ENCODE peak calls at places on chromosomes 11 and 22, in seven cellular contexts. X, S, G, U, W, O and J are unnamed samples. For H3K36me3, the result is how much of the 10 kb centered on the place peaks cover.

GRCh38 chr11:15745266-15745665 is 611.1 kb downstream of the SOX6 start:
- DNase-seq in U (no peak), W (no peak), G (no peak), X (peak), S (no peak), O (no peak), J (no peak)

GRCh38 chr11:129696309-129696989 is 119.2 kb upstream of the TMEM45B start:
- DNase-seq in U (no peak), G (no peak), W (no peak), O (no peak), X (no peak), S (no peak), J (no peak)

GRCh38 chr11:123461164-123461563 is 31.1 kb downstream of the GRAMD1B start:
- DNase-seq in U (peak), G (peak), W (peak), S (no peak), X (no peak), O (no peak), J (no peak)

GRCh38 chr11:128926000-128926399 is 16.7 kb downstream of the TP53AIP1 start:
- DNase-seq in U (no peak), S (no peak), X (no peak), O (no peak), W (no peak), G (no peak), J (no peak)

GRCh38 chr22:38927033-38927789 is 30.2 kb upstream of the APOBEC3A start:
- DNase-seq in G (peak), S (peak), O (no peak), U (peak), W (peak), X (no peak), J (no peak)

GRCh38 chr11:65390099-65390941 is 3.9 kb downstream of the FRMD8 start:
- DNase-seq in W (no peak), G (no peak), S (no peak), X (no peak), U (no peak), O (no peak), J (no peak)

GRCh38 chr11:5698281-5698680 is 8.7 kb downstream of the TRIM22 start:
- DNase-seq in U (no peak), W (no peak), O (no peak), X (no peak), G (no peak), S (no peak), J (no peak)

GRCh38 chr11:129593098-129593497 is 217.4 kb downstream of the BARX2 start:
- DNase-seq in X (peak), O (no peak), G (no peak), W (no peak), S (no peak), U (no peak), J (no peak)

GRCh38 chr11:120749389-120749788 is 237.8 kb downstream of the GRIK4 start:
- DNase-seq in U (no peak), S (no peak), X (no peak), W (no peak), O (no peak), G (no peak), J (no peak)

GRCh38 chr11:35555238-35555887 is 29.9 kb upstream of the PAMR1 start:
- DNase-seq in U (no peak), O (no peak), W (no peak), S (no peak), G (no peak), X (no peak), J (no peak)

GRCh38 chr11:58770627-58771457 is 39.1 kb upstream of the GLYAT start:
- DNase-seq in S (peak), G (no peak), U (no peak), O (peak), X (peak), W (no peak), J (no peak)

GRCh38 chr22:43975041-43975440 is 19.8 kb downstream of the SAMM50 start:
- DNase-seq in S (no peak), U (no peak), X (peak), W (no peak), O (no peak), G (no peak), J (no peak)
- H3K36me3 ChIP-seq in S (under half), U (half or more), X (under half), W (under half), O (under half), G (half or more), J (under half)

DNA sequence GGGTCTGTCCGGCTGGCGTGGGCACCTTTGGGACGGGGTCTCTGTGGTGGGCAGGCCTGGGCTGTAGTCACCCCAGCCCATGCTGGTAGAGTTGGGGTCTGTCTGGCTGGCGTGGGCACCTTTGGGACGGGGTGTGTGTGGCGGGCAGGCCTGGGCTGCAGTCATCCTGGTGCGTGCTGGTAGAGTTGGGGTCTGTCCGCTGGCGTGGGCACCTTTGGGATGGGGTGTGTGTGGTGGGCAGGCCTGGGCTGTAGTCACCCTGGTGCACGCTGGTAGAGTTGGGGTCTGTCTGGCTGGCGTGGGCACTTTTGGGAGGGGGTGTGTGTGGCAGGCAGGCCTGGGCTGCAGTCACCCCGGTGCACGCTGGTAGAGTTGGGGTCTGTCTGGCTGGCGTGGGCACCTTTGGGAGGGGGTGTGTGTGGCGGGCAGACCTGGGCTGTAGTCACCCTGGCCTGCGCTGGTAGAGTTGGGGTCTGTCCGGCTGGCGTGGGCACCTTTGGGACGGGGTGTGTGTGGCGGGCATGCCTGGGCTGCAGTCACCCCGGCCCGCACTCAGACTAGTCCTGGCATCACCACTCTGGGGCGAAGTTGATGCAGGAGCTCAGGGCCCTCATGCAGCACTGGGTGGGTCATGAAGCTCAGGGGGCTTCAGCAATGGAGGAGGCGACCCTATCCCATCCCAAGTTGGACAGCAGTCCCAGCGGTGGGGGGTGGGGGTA is 19.3 kb downstream of the PRR33 start:
- DNase-seq in U (peak), G (peak), X (no peak), W (no peak), S (no peak), O (no peak), J (no peak)
- H3K4me3 ChIP-seq in U (peak), G (peak), X (no peak), W (peak), S (no peak), O (no peak), J (no peak)

GRCh38 chr11:10934293-10934850 is 76.5 kb upstream of the ZBED5 start:
- DNase-seq in W (no peak), O (no peak), S (peak), G (no peak), X (no peak), U (no peak), J (no peak)
- H3K36me3 ChIP-seq in W (under half), O (under half), S (under half), G (under half), X (under half), U (under half), J (under half)

GRCh38 chr11:45939836-45940235 is 17.4 kb downstream of the LARGE2 start:
- DNase-seq in G (no peak), W (no peak), O (no peak), U (no peak), X (no peak), S (no peak), J (no peak)
- H3K4me3 ChIP-seq in G (no peak), W (no peak), O (no peak), U (no peak), X (no peak), S (no peak), J (no peak)

GRCh38 chr11:68892576-68892975 is 11.1 kb downstream of the MRPL21 start:
- DNase-seq in G (no peak), U (no peak), O (no peak), X (no peak), S (no peak), W (no peak), J (no peak)

GRCh38 chr11:68889948-68890446 is 13.6 kb downstream of the MRPL21 start:
- DNase-seq in X (no peak), G (peak), O (peak), U (peak), S (no peak), W (peak), J (no peak)

GRCh38 chr11:68893282-68893681 is 10.3 kb downstream of the MRPL21 start:
- DNase-seq in X (no peak), S (no peak), O (no peak), G (no peak), W (no peak), U (no peak), J (no peak)

GRCh38 chr11:68890490-68891231 is 13.0 kb downstream of the MRPL21 start:
- DNase-seq in S (no peak), G (peak), X (no peak), U (peak), O (peak), W (peak), J (no peak)

DNA sequence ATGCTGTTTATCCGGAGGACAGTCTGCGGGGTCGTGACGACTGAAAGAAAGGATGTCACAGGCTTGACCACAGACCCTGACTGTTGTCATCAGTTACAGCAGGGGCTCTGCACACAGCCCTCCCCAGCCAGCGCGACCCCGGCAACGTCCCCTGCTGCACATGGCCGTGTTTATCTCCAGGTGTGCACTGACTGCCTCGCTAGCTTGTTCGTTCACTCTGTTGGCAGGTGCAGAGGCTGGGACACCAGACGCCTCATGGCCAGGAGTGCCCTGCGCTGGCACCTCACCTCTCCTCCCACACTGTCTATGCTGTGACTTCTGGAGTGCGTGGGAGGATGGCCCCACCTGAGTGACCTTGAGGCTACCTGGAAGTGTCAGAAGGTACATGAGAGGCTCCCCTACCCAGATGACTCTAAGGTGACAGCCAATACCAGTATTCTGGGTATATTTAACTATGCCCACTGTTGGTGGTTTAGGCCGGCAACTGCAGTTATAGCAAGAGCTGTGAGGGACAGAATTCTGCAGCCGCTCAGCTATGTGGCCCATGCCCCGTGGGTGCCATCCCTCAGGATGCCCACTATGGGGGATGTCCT is 12.2 kb downstream of the MRPL21 start:
- DNase-seq in U (no peak), W (no peak), S (no peak), X (no peak), G (no peak), O (no peak), J (no peak)
- H3K36me3 ChIP-seq in U (half or more), W (under half), S (under half), X (under half), G (under half), O (under half), J (under half)

GRCh38 chr11:119018074-119018938 is at the start of the genes RPS25 and TRAPPC4:
- DNase-seq in G (peak), X (peak), O (peak), S (peak), U (peak), W (peak), J (peak)

GRCh38 chr11:119016216-119017009 is 1.7 kb downstream of the RPS25 start:
- DNase-seq in O (no peak), X (peak), W (no peak), U (no peak), G (no peak), S (no peak), J (no peak)

GRCh38 chr11:119024430-119025098 is 6.0 kb downstream of the TRAPPC4 start:
- DNase-seq in U (no peak), X (no peak), O (no peak), W (peak), S (no peak), G (no peak), J (no peak)

GRCh38 chr11:119023741-119024140 is 5.2 kb downstream of the TRAPPC4 start:
- DNase-seq in S (no peak), G (no peak), W (no peak), O (no peak), X (peak), U (no peak), J (no peak)

DNA sequence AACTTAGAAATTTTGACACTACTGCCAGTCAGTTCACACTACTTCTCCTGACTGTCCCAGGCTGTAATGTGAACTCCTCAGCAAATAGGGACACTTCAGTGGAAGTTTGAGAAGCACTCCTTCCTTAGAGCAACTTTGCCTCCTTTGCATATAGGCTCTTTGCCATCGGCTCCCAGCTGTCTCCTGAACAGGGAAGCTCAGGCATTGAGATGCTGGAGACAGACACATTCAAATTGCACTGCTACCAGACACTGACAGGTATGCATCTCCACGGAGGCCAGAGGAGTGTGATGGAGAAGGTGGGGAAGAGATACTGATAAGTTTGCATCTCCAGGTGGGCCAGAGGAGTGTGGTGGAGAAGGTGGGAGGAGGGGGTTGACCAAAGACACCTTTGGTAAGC is 1.4 kb downstream of the TRAPPC4 start:
- DNase-seq in U (no peak), S (no peak), W (no peak), G (no peak), O (no peak), X (no peak), J (no peak)
- H3K4me3 ChIP-seq in U (peak), S (peak), W (no peak), G (peak), O (peak), X (peak), J (no peak)